ENCODE peak calls at places on chromosome X, in four cellular contexts. One of them, this sample, is unnamed.

GRCh38 chrX:30620980-30621716 is 32.1 kb upstream of the GK start:
- DNase-seq in neuronal stem cell: no peak
- DNase-seq in H9: no peak
- DNase-seq in mesendoderm: peak
- DNase-seq in this sample: peak

GRCh38 chrX:119693996-119694451 is 1.1 kb upstream of the SEPTIN6 start:
- DNase-seq in H9: peak
- DNase-seq in mesendoderm: no peak
- DNase-seq in neuronal stem cell: no peak
- DNase-seq in this sample: no peak

GRCh38 chrX:9566150-9566621 is 101.3 kb downstream of the TBL1X start:
- DNase-seq in mesendoderm: no peak
- DNase-seq in neuronal stem cell: no peak
- DNase-seq in H9: no peak
- DNase-seq in this sample: peak

GRCh38 chrX:4380710-4381109 is 667.3 kb upstream of the PRKX start:
- DNase-seq in H9: no peak
- DNase-seq in mesendoderm: peak
- DNase-seq in neuronal stem cell: no peak
- DNase-seq in this sample: no peak

GRCh38 chrX:122238801-122239200 is 945.3 kb upstream of the GRIA3 start:
- DNase-seq in neuronal stem cell: no peak
- DNase-seq in H9: no peak
- DNase-seq in mesendoderm: no peak
- DNase-seq in this sample: no peak

GRCh38 chrX:103442536-103442901 is 66.2 kb downstream of the BEX3 start:
- DNase-seq in neuronal stem cell: no peak
- DNase-seq in mesendoderm: no peak
- DNase-seq in H9: no peak
- DNase-seq in this sample: peak

GRCh38 chrX:143788265-143788664 is 67.7 kb upstream of the SPANXN2 start:
- DNase-seq in neuronal stem cell: peak
- DNase-seq in mesendoderm: peak
- DNase-seq in H9: no peak
- DNase-seq in this sample: no peak

GRCh38 chrX:135543924-135544323 is 23.5 kb downstream of the INTS6L start:
- DNase-seq in neuronal stem cell: no peak
- DNase-seq in H9: peak
- DNase-seq in mesendoderm: peak
- DNase-seq in this sample: no peak

GRCh38 chrX:120144178-120144844 is 14.1 kb upstream of the RHOXF2 start:
- DNase-seq in H9: peak
- DNase-seq in mesendoderm: peak
- DNase-seq in neuronal stem cell: no peak
- DNase-seq in this sample: no peak

GRCh38 chrX:619812-620493 is 10.6 kb upstream of the SHOX start:
- DNase-seq in mesendoderm: no peak
- DNase-seq in H9: peak
- DNase-seq in neuronal stem cell: no peak
- DNase-seq in this sample: no peak

GRCh38 chrX:150506020-150506419 is 62.4 kb upstream of the MTM1 start:
- DNase-seq in H9: no peak
- DNase-seq in neuronal stem cell: no peak
- DNase-seq in mesendoderm: no peak
- DNase-seq in this sample: no peak

GRCh38 chrX:70979136-70979762 is 48.4 kb upstream of the SLC7A3 start:
- DNase-seq in H9: peak
- DNase-seq in mesendoderm: peak
- DNase-seq in neuronal stem cell: no peak
- DNase-seq in this sample: peak

GRCh38 chrX:105822138-105823091 is at the start of gene NRK:
- DNase-seq in H9: peak
- DNase-seq in mesendoderm: peak
- DNase-seq in neuronal stem cell: no peak
- DNase-seq in this sample: no peak

GRCh38 chrX:72029473-72030411 is 102.0 kb downstream of the RTL5 start:
- DNase-seq in neuronal stem cell: no peak
- DNase-seq in H9: peak
- DNase-seq in mesendoderm: no peak
- DNase-seq in this sample: peak

GRCh38 chrX:66632986-66633385 is 5.9 kb downstream of the EDA2R start:
- DNase-seq in neuronal stem cell: no peak
- DNase-seq in H9: no peak
- DNase-seq in mesendoderm: no peak
- DNase-seq in this sample: peak

GRCh38 chrX:118259213-118259612 is 86.7 kb upstream of the WDR44 start:
- DNase-seq in H9: no peak
- DNase-seq in mesendoderm: no peak
- DNase-seq in neuronal stem cell: no peak
- DNase-seq in this sample: no peak

GRCh38 chrX:43676960-43677582 is 21.0 kb downstream of the MAOA start:
- DNase-seq in H9: no peak
- DNase-seq in mesendoderm: peak
- DNase-seq in neuronal stem cell: peak
- DNase-seq in this sample: no peak

GRCh38 chrX:24479924-24480722 is 15.0 kb downstream of the PDK3 start:
- DNase-seq in mesendoderm: no peak
- DNase-seq in H9: no peak
- DNase-seq in neuronal stem cell: no peak
- DNase-seq in this sample: peak

GRCh38 chrX:125170459-125170858 is 149.2 kb upstream of the TEX13C start:
- DNase-seq in neuronal stem cell: no peak
- DNase-seq in mesendoderm: no peak
- DNase-seq in H9: no peak
- DNase-seq in this sample: no peak

GRCh38 chrX:18885317-18886004 is 98.5 kb downstream of the PHKA2 start:
- DNase-seq in neuronal stem cell: no peak
- DNase-seq in H9: no peak
- DNase-seq in mesendoderm: peak
- DNase-seq in this sample: peak

GRCh38 chrX:24398766-24399165 is 38.3 kb downstream of the SUPT20HL1 start:
- DNase-seq in neuronal stem cell: no peak
- DNase-seq in H9: no peak
- DNase-seq in mesendoderm: no peak
- DNase-seq in this sample: no peak

GRCh38 chrX:24026403-24026801 is 584 bp downstream of the KLHL15 start:
- DNase-seq in mesendoderm: peak
- DNase-seq in neuronal stem cell: no peak
- DNase-seq in H9: no peak
- DNase-seq in this sample: no peak

GRCh38 chrX:150512426-150512825 is 56.0 kb upstream of the MTM1 start:
- DNase-seq in H9: no peak
- DNase-seq in mesendoderm: no peak
- DNase-seq in neuronal stem cell: no peak
- DNase-seq in this sample: no peak

GRCh38 chrX:129701624-129702069 is 37.1 kb upstream of the XPNPEP2 start:
- DNase-seq in H9: no peak
- DNase-seq in mesendoderm: no peak
- DNase-seq in neuronal stem cell: no peak
- DNase-seq in this sample: peak

GRCh38 chrX:134712272-134712671 is 54.0 kb upstream of the PLAC1 start:
- DNase-seq in H9: no peak
- DNase-seq in neuronal stem cell: no peak
- DNase-seq in mesendoderm: no peak
- DNase-seq in this sample: no peak

GRCh38 chrX:97845451-97845850 is 961.7 kb downstream of the RPA4 start:
- DNase-seq in neuronal stem cell: no peak
- DNase-seq in mesendoderm: no peak
- DNase-seq in H9: no peak
- DNase-seq in this sample: no peak

GRCh38 chrX:134484039-134484438 is 24.1 kb downstream of the HPRT1 start:
- DNase-seq in neuronal stem cell: peak
- DNase-seq in mesendoderm: peak
- DNase-seq in H9: no peak
- DNase-seq in this sample: peak

GRCh38 chrX:13658602-13659001 is 5.7 kb downstream of the TCEANC start:
- DNase-seq in neuronal stem cell: peak
- DNase-seq in H9: no peak
- DNase-seq in mesendoderm: peak
- DNase-seq in this sample: peak

GRCh38 chrX:114976321-114976720 is 41.1 kb downstream of the IL13RA2 start:
- DNase-seq in H9: no peak
- DNase-seq in neuronal stem cell: no peak
- DNase-seq in mesendoderm: no peak
- DNase-seq in this sample: peak

GRCh38 chrX:57211906-57212305 is 74.6 kb upstream of the FAAH2 start:
- DNase-seq in neuronal stem cell: no peak
- DNase-seq in H9: peak
- DNase-seq in mesendoderm: peak
- DNase-seq in this sample: no peak

GRCh38 chrX:25290132-25290531 is 274.4 kb upstream of the ARX start:
- DNase-seq in neuronal stem cell: no peak
- DNase-seq in H9: no peak
- DNase-seq in mesendoderm: no peak
- DNase-seq in this sample: no peak

GRCh38 chrX:102746134-102746584 is 25.6 kb downstream of the GPRASP3 start:
- DNase-seq in mesendoderm: peak
- DNase-seq in neuronal stem cell: no peak
- DNase-seq in H9: peak
- DNase-seq in this sample: no peak

GRCh38 chrX:128929281-128930057 is 593.8 kb downstream of the SMARCA1 start:
- DNase-seq in H9: no peak
- DNase-seq in mesendoderm: no peak
- DNase-seq in neuronal stem cell: no peak
- DNase-seq in this sample: no peak

GRCh38 chrX:54043084-54043483 is 1.2 kb downstream of the PHF8 start:
- DNase-seq in mesendoderm: no peak
- DNase-seq in neuronal stem cell: peak
- DNase-seq in H9: no peak
- DNase-seq in this sample: no peak

GRCh38 chrX:71095555-71095970 is at the start of gene FOXO4:
- DNase-seq in mesendoderm: peak
- DNase-seq in neuronal stem cell: peak
- DNase-seq in H9: peak
- DNase-seq in this sample: peak

GRCh38 chrX:7706032-7706431 is 136.9 kb upstream of the VCX start:
- DNase-seq in H9: no peak
- DNase-seq in neuronal stem cell: no peak
- DNase-seq in mesendoderm: no peak
- DNase-seq in this sample: no peak

GRCh38 chrX:70444326-70445196 is at the start of gene DLG3:
- DNase-seq in neuronal stem cell: no peak
- DNase-seq in H9: peak
- DNase-seq in mesendoderm: peak
- DNase-seq in this sample: peak

DNA sequence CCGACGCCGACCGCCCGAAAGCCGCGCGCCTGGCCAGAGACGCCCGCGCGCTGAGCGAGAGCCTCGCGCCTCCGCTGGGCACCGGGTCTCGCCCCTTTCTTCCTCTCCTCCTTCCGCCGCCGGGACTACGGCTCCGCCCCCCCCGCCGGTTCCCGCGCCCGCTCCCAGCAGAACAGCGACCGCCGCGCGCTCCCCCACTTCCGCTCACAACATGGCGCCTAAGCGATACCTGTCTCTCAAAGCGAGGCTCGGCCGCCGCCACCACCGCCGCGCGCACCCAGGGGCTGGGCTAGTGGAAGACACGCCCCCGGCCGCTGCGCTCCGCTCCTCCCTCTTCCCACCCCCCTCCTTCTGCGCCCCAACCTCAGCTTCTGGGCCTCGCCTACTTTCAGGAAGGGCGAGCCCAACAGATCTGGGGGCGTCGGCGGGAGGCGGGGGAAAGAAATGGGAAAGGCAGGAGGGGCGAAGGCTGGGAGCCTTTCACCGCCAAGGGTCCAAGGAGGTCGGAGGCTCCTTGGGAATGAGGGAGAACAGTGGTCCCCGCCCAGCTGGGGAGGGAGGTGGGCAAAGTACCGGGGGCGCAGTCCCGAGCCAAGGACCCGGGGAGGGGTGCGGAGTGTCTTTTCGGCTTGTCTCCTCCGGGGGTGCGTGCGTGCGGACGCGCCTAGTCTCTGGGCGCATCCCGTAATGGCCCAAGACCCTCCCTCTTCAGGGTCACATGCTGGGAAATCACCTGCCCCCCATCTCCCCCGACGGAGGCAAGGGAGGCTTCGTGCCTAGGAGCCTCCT is at the start of gene RPS6KA3:
- DNase-seq in neuronal stem cell: peak
- DNase-seq in mesendoderm: peak
- DNase-seq in H9: peak
- DNase-seq in this sample: peak
- H2BK120ac ChIP-seq in neuronal stem cell: no peak
- H2BK120ac ChIP-seq in mesendoderm: peak
- H2BK120ac ChIP-seq in H9: no peak
- H2BK120ac ChIP-seq in this sample: peak

GRCh38 chrX:31702208-31702607 is 630.4 kb upstream of the FTHL17 start:
- DNase-seq in mesendoderm: peak
- DNase-seq in neuronal stem cell: no peak
- DNase-seq in H9: no peak
- DNase-seq in this sample: no peak
- H2BK15ac ChIP-seq in mesendoderm: no peak
- H2BK15ac ChIP-seq in neuronal stem cell: no peak
- H2BK15ac ChIP-seq in H9: no peak
- H2BK15ac ChIP-seq in this sample: no peak

DNA sequence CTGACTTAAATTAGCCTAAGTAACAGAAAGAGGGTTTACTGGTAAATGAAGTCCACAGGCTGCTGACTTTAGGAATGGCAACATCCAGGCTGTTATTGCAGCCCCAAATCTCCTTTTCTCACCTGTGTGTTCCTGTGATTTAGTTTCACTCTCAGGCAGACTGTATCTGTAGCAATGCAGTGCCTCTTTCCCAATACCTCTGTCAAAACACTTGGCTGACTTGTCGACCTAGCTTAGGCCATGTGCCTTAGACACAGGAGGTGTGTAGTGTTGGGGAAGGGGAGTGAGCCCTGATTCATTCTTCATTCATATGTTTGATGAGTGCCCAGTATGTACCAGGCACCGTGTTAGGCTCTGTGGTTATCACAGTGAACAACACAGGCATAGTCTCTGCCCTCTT is 46.9 kb downstream of the JADE3 start:
- DNase-seq in neuronal stem cell: no peak
- DNase-seq in mesendoderm: no peak
- DNase-seq in H9: no peak
- DNase-seq in this sample: no peak
- H3K4ac ChIP-seq in neuronal stem cell: no peak
- H3K4ac ChIP-seq in mesendoderm: no peak
- H3K4ac ChIP-seq in H9: no peak
- H3K4ac ChIP-seq in this sample: no peak

GRCh38 chrX:109533631-109534030 is 3.0 kb upstream of the NXT2 start:
- DNase-seq in mesendoderm: no peak
- DNase-seq in neuronal stem cell: no peak
- DNase-seq in H9: no peak
- DNase-seq in this sample: peak

GRCh38 chrX:109534933-109535332 is 1.7 kb upstream of the NXT2 start:
- DNase-seq in H9: no peak
- DNase-seq in neuronal stem cell: no peak
- DNase-seq in mesendoderm: no peak
- DNase-seq in this sample: no peak

GRCh38 chrX:109535578-109535977 is 1.1 kb upstream of the NXT2 start:
- DNase-seq in H9: no peak
- DNase-seq in neuronal stem cell: no peak
- DNase-seq in mesendoderm: no peak
- DNase-seq in this sample: no peak

GRCh38 chrX:109537324-109537665 is 651 bp downstream of the NXT2 start:
- DNase-seq in mesendoderm: no peak
- DNase-seq in neuronal stem cell: no peak
- DNase-seq in H9: no peak
- DNase-seq in this sample: peak

GRCh38 chrX:109536439-109537323 is at the start of gene NXT2:
- DNase-seq in H9: peak
- DNase-seq in mesendoderm: peak
- DNase-seq in neuronal stem cell: peak
- DNase-seq in this sample: peak
- H2BK120ac ChIP-seq in H9: no peak
- H2BK120ac ChIP-seq in mesendoderm: no peak
- H2BK120ac ChIP-seq in neuronal stem cell: no peak
- H2BK120ac ChIP-seq in this sample: peak